ENCODE peak calls at places on chromosome 2, in nine cellular contexts. One of them, this sample, is unnamed.
A peak's percentile ranks its signal among the peaks of the same experiment; 100 is the strongest.

GRCh38 chr2:33531345-33532059 is 55.1 kb downstream of the RASGRP3 start:
- DNase-seq in body of pancreas: no peak
- DNase-seq in IMR-90: peak; percentile 69
- DNase-seq in Panc1: no peak
- DNase-seq in lung: no peak
- DNase-seq in sigmoid colon: no peak
- DNase-seq in DND-41: no peak
- DNase-seq in H9: no peak
- DNase-seq in left lung: no peak
- DNase-seq in this sample: no peak

GRCh38 chr2:9990735-9991134 is 39.2 kb downstream of the GRHL1 start:
- DNase-seq in body of pancreas: peak; percentile 32
- DNase-seq in IMR-90: no peak
- DNase-seq in Panc1: no peak
- DNase-seq in lung: no peak
- DNase-seq in sigmoid colon: no peak
- DNase-seq in DND-41: no peak
- DNase-seq in H9: no peak
- DNase-seq in left lung: peak; percentile 74
- DNase-seq in this sample: no peak

GRCh38 chr2:24774373-24774772 is 18.8 kb downstream of the PTRHD1 start:
- DNase-seq in body of pancreas: no peak
- DNase-seq in IMR-90: no peak
- DNase-seq in Panc1: no peak
- DNase-seq in lung: no peak
- DNase-seq in sigmoid colon: no peak
- DNase-seq in DND-41: no peak
- DNase-seq in H9: no peak
- DNase-seq in left lung: no peak
- DNase-seq in this sample: no peak

GRCh38 chr2:181546086-181546485 is 88.9 kb downstream of the ITGA4 start:
- DNase-seq in body of pancreas: no peak
- DNase-seq in IMR-90: peak; percentile 8
- DNase-seq in Panc1: no peak
- DNase-seq in lung: no peak
- DNase-seq in sigmoid colon: no peak
- DNase-seq in DND-41: no peak
- DNase-seq in H9: no peak
- DNase-seq in left lung: no peak
- DNase-seq in this sample: no peak

GRCh38 chr2:34096552-34097171 is 497.6 kb upstream of the FAM98A start:
- DNase-seq in body of pancreas: peak; percentile 71
- DNase-seq in IMR-90: peak; percentile 56
- DNase-seq in Panc1: peak; percentile 65
- DNase-seq in lung: peak; percentile 50
- DNase-seq in sigmoid colon: no peak
- DNase-seq in DND-41: peak; percentile 39
- DNase-seq in H9: peak; percentile 36
- DNase-seq in left lung: no peak
- DNase-seq in this sample: peak; percentile 41

GRCh38 chr2:198775737-198776136 is 682.0 kb downstream of the SATB2 start:
- DNase-seq in body of pancreas: no peak
- DNase-seq in IMR-90: no peak
- DNase-seq in Panc1: no peak
- DNase-seq in lung: no peak
- DNase-seq in sigmoid colon: no peak
- DNase-seq in DND-41: no peak
- DNase-seq in H9: no peak
- DNase-seq in left lung: no peak
- DNase-seq in this sample: no peak

GRCh38 chr2:128949360-128949759 is 630.7 kb upstream of the HS6ST1 start:
- DNase-seq in body of pancreas: no peak
- DNase-seq in IMR-90: no peak
- DNase-seq in Panc1: no peak
- DNase-seq in lung: no peak
- DNase-seq in sigmoid colon: no peak
- DNase-seq in DND-41: no peak
- DNase-seq in H9: no peak
- DNase-seq in left lung: no peak
- DNase-seq in this sample: no peak

GRCh38 chr2:144137705-144138428 is 382.1 kb downstream of the ZEB2 start:
- DNase-seq in body of pancreas: no peak
- DNase-seq in IMR-90: peak; percentile 84
- DNase-seq in Panc1: no peak
- DNase-seq in lung: no peak
- DNase-seq in sigmoid colon: no peak
- DNase-seq in DND-41: no peak
- DNase-seq in H9: no peak
- DNase-seq in left lung: no peak
- DNase-seq in this sample: no peak

GRCh38 chr2:213238753-213239591 is 45.3 kb upstream of the SPAG16 start:
- DNase-seq in body of pancreas: peak; percentile 44
- DNase-seq in IMR-90: peak; percentile 86
- DNase-seq in Panc1: no peak
- DNase-seq in lung: peak; percentile 38
- DNase-seq in sigmoid colon: no peak
- DNase-seq in DND-41: no peak
- DNase-seq in H9: no peak
- DNase-seq in left lung: no peak
- DNase-seq in this sample: no peak

GRCh38 chr2:44244135-44244871 is 31.0 kb upstream of the SLC3A1 start:
- DNase-seq in body of pancreas: peak; percentile 89
- DNase-seq in IMR-90: peak; percentile 68
- DNase-seq in Panc1: peak; percentile 61
- DNase-seq in lung: peak; percentile 65
- DNase-seq in sigmoid colon: peak; percentile 72
- DNase-seq in DND-41: peak; percentile 64
- DNase-seq in H9: peak; percentile 61
- DNase-seq in left lung: peak; percentile 59
- DNase-seq in this sample: no peak

GRCh38 chr2:174972924-174973323 is 32.3 kb downstream of the CHN1 start:
- DNase-seq in body of pancreas: no peak
- DNase-seq in IMR-90: peak; percentile 83
- DNase-seq in Panc1: no peak
- DNase-seq in lung: no peak
- DNase-seq in sigmoid colon: no peak
- DNase-seq in DND-41: no peak
- DNase-seq in H9: no peak
- DNase-seq in left lung: no peak
- DNase-seq in this sample: no peak

GRCh38 chr2:95383635-95384027 is 18.9 kb upstream of the FAHD2A start:
- DNase-seq in body of pancreas: no peak
- DNase-seq in IMR-90: no peak
- DNase-seq in Panc1: no peak
- DNase-seq in lung: no peak
- DNase-seq in sigmoid colon: no peak
- DNase-seq in DND-41: no peak
- DNase-seq in H9: no peak
- DNase-seq in left lung: no peak
- DNase-seq in this sample: peak; percentile 2

GRCh38 chr2:16112972-16113560 is 172.7 kb downstream of the MYCN start:
- DNase-seq in body of pancreas: no peak
- DNase-seq in IMR-90: no peak
- DNase-seq in Panc1: no peak
- DNase-seq in lung: no peak
- DNase-seq in sigmoid colon: no peak
- DNase-seq in DND-41: no peak
- DNase-seq in H9: no peak
- DNase-seq in left lung: no peak
- DNase-seq in this sample: no peak
- H3K27ac ChIP-seq in body of pancreas: no peak overlapping the region
- H3K27ac ChIP-seq in IMR-90: no peak overlapping the region
- H3K27ac ChIP-seq in Panc1: no peak overlapping the region
- H3K27ac ChIP-seq in lung: no peak overlapping the region
- H3K27ac ChIP-seq in sigmoid colon: no peak overlapping the region
- H3K27ac ChIP-seq in DND-41: no peak overlapping the region
- H3K27ac ChIP-seq in H9: no peak overlapping the region
- H3K27ac ChIP-seq in left lung: no peak overlapping the region
- H3K27ac ChIP-seq in this sample: no peak overlapping the region

GRCh38 chr2:173961346-173961705 is 3.8 kb downstream of the SP3 start:
- DNase-seq in body of pancreas: no peak
- DNase-seq in IMR-90: peak; percentile 67
- DNase-seq in Panc1: no peak
- DNase-seq in lung: no peak
- DNase-seq in sigmoid colon: no peak
- DNase-seq in DND-41: no peak
- DNase-seq in H9: no peak
- DNase-seq in left lung: no peak
- DNase-seq in this sample: no peak

GRCh38 chr2:173962583-173963110 is 2.5 kb downstream of the SP3 start:
- DNase-seq in body of pancreas: no peak
- DNase-seq in IMR-90: no peak
- DNase-seq in Panc1: no peak
- DNase-seq in lung: no peak
- DNase-seq in sigmoid colon: no peak
- DNase-seq in DND-41: no peak
- DNase-seq in H9: no peak
- DNase-seq in left lung: no peak
- DNase-seq in this sample: no peak

GRCh38 chr2:173963817-173964564 is 1.2 kb downstream of the SP3 start:
- DNase-seq in body of pancreas: peak; percentile 92
- DNase-seq in IMR-90: peak; percentile 76
- DNase-seq in Panc1: no peak
- DNase-seq in lung: peak; percentile 93
- DNase-seq in sigmoid colon: peak; percentile 95
- DNase-seq in DND-41: peak; percentile 94
- DNase-seq in H9: peak; percentile 91
- DNase-seq in left lung: peak; percentile 94
- DNase-seq in this sample: peak; percentile 92

GRCh38 chr2:173963323-173963816 is 1.8 kb downstream of the SP3 start:
- DNase-seq in body of pancreas: no peak
- DNase-seq in IMR-90: peak; percentile 75
- DNase-seq in Panc1: no peak
- DNase-seq in lung: peak; percentile 57
- DNase-seq in sigmoid colon: peak; percentile 67
- DNase-seq in DND-41: peak; percentile 70
- DNase-seq in H9: no peak
- DNase-seq in left lung: no peak
- DNase-seq in this sample: no peak

DNA sequence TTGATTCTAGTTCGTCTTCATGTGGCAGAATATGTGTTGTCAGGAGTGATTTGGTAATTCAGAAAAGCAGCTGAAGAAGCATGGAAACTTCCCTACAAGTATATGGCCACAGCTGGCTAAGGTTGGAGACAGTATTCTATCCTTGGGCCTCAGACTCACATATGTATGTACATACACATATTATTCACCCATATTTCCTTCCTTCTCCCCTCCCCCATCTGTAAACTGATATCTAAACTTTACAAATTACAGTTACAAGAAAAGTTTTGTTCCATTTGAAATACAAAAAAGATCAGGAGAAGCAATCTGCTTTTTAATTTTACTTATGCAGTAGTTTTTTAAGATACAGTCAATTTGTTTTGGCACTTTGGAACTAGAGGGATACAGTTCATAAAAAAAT is 3.1 kb downstream of the SP3 start:
- DNase-seq in body of pancreas: no peak
- DNase-seq in IMR-90: peak; percentile 38
- DNase-seq in Panc1: no peak
- DNase-seq in lung: no peak
- DNase-seq in sigmoid colon: no peak
- DNase-seq in DND-41: no peak
- DNase-seq in H9: no peak
- DNase-seq in left lung: no peak
- DNase-seq in this sample: no peak
- H3K4me1 ChIP-seq in body of pancreas: peaks cover 59% of the 10 kb centered on the region
- H3K4me1 ChIP-seq in IMR-90: peaks cover 7% of the 10 kb centered on the region
- H3K4me1 ChIP-seq in Panc1: peaks cover 40% of the 10 kb centered on the region
- H3K4me1 ChIP-seq in lung: peaks cover 11% of the 10 kb centered on the region
- H3K4me1 ChIP-seq in sigmoid colon: peaks cover 42% of the 10 kb centered on the region
- H3K4me1 ChIP-seq in DND-41: peaks cover 54% of the 10 kb centered on the region
- H3K4me1 ChIP-seq in H9: peaks cover 3% of the 10 kb centered on the region
- H3K4me1 ChIP-seq in left lung: peaks cover 71% of the 10 kb centered on the region
- H3K4me1 ChIP-seq in this sample: peaks cover 71% of the 10 kb centered on the region

GRCh38 chr2:169360984-169361705 is 1.2 kb downstream of the LRP2 start:
- DNase-seq in body of pancreas: no peak
- DNase-seq in IMR-90: no peak
- DNase-seq in Panc1: no peak
- DNase-seq in lung: no peak
- DNase-seq in sigmoid colon: no peak
- DNase-seq in DND-41: no peak
- DNase-seq in H9: peak; percentile 56
- DNase-seq in left lung: no peak
- DNase-seq in this sample: no peak
- H3K27me3 ChIP-seq in body of pancreas: peaks cover 21% of the 10 kb centered on the region
- H3K27me3 ChIP-seq in IMR-90: peaks cover 39% of the 10 kb centered on the region
- H3K27me3 ChIP-seq in Panc1: peaks cover 31% of the 10 kb centered on the region
- H3K27me3 ChIP-seq in lung: no peaks in the 10 kb centered on the region
- H3K27me3 ChIP-seq in sigmoid colon: peaks cover 19% of the 10 kb centered on the region
- H3K27me3 ChIP-seq in DND-41: peaks cover 15% of the 10 kb centered on the region
- H3K27me3 ChIP-seq in H9: peaks cover 34% of the 10 kb centered on the region
- H3K27me3 ChIP-seq in left lung: peaks cover 78% of the 10 kb centered on the region
- H3K27me3 ChIP-seq in this sample: peaks cover 37% of the 10 kb centered on the region

GRCh38 chr2:154370873-154371272 is 327.6 kb upstream of the KCNJ3 start:
- DNase-seq in body of pancreas: no peak
- DNase-seq in IMR-90: no peak
- DNase-seq in Panc1: no peak
- DNase-seq in lung: no peak
- DNase-seq in sigmoid colon: no peak
- DNase-seq in DND-41: no peak
- DNase-seq in H9: no peak
- DNase-seq in left lung: no peak
- DNase-seq in this sample: no peak

GRCh38 chr2:154375625-154376020 is 322.9 kb upstream of the KCNJ3 start:
- DNase-seq in body of pancreas: no peak
- DNase-seq in IMR-90: no peak
- DNase-seq in Panc1: peak; percentile 25
- DNase-seq in lung: no peak
- DNase-seq in sigmoid colon: no peak
- DNase-seq in DND-41: no peak
- DNase-seq in H9: no peak
- DNase-seq in left lung: no peak
- DNase-seq in this sample: no peak
- H3K27ac ChIP-seq in body of pancreas: no peak overlapping the region
- H3K27ac ChIP-seq in IMR-90: no peak overlapping the region
- H3K27ac ChIP-seq in Panc1: no peak overlapping the region
- H3K27ac ChIP-seq in lung: no peak overlapping the region
- H3K27ac ChIP-seq in sigmoid colon: no peak overlapping the region
- H3K27ac ChIP-seq in DND-41: no peak overlapping the region
- H3K27ac ChIP-seq in H9: no peak overlapping the region
- H3K27ac ChIP-seq in left lung: no peak overlapping the region
- H3K27ac ChIP-seq in this sample: no peak overlapping the region

This sample was measured in heart right ventricle.